ENCODE peak calls at places on chromosomes 4 and X, in ten cellular contexts. One of them, this sample, is unnamed.

GRCh38 chrX:19382500-19383145 is 38.9 kb downstream of the PDHA1 start:
- DNase-seq in ovary: no peak
- DNase-seq in AG10803: no peak
- DNase-seq in stimulated activated CD8-positive, alpha-beta memory T cell treated with anti-CD3 and anti-CD28 coated beads, Interleukin-12 subunit alpha, Interleukin-12 subunit beta, amount 100 ng/mL, for 4 hours: no peak
- DNase-seq in fibroblast of lung: peak
- DNase-seq in AG08395: peak
- DNase-seq in GM13976: peak
- DNase-seq in fibroblast of pulmonary artery: peak
- DNase-seq in CD8-positive, alpha-beta memory T cell: peak
- DNase-seq in stimulated activated naive CD8-positive, alpha-beta T cell treated with anti-CD3 and anti-CD28 coated beads, Interleukin-15, Interleukin-2, amounts not matched to agents 100 U/mL and 50 U/mL, for 24 hours: peak
- DNase-seq in this sample: no peak

GRCh38 chrX:79325263-79325958 is 41.7 kb downstream of the ITM2A start:
- DNase-seq in ovary: no peak
- DNase-seq in AG10803: no peak
- DNase-seq in stimulated activated CD8-positive, alpha-beta memory T cell treated with anti-CD3 and anti-CD28 coated beads, Interleukin-12 subunit alpha, Interleukin-12 subunit beta, amount 100 ng/mL, for 4 hours: no peak
- DNase-seq in fibroblast of lung: no peak
- DNase-seq in AG08395: no peak
- DNase-seq in GM13976: no peak
- DNase-seq in fibroblast of pulmonary artery: no peak
- DNase-seq in CD8-positive, alpha-beta memory T cell: peak
- DNase-seq in stimulated activated naive CD8-positive, alpha-beta T cell treated with anti-CD3 and anti-CD28 coated beads, Interleukin-15, Interleukin-2, amounts not matched to agents 100 U/mL and 50 U/mL, for 24 hours: no peak
- DNase-seq in this sample: no peak

GRCh38 chr4:22587253-22587652 is 71.4 kb upstream of the ADGRA3 start:
- DNase-seq in ovary: no peak
- DNase-seq in AG10803: no peak
- DNase-seq in stimulated activated CD8-positive, alpha-beta memory T cell treated with anti-CD3 and anti-CD28 coated beads, Interleukin-12 subunit alpha, Interleukin-12 subunit beta, amount 100 ng/mL, for 4 hours: no peak
- DNase-seq in fibroblast of lung: no peak
- DNase-seq in AG08395: no peak
- DNase-seq in GM13976: no peak
- DNase-seq in fibroblast of pulmonary artery: no peak
- DNase-seq in CD8-positive, alpha-beta memory T cell: no peak
- DNase-seq in stimulated activated naive CD8-positive, alpha-beta T cell treated with anti-CD3 and anti-CD28 coated beads, Interleukin-15, Interleukin-2, amounts not matched to agents 100 U/mL and 50 U/mL, for 24 hours: no peak
- DNase-seq in this sample: no peak

GRCh38 chrX:49977319-49978090 is 55.1 kb downstream of the CLCN5 start:
- DNase-seq in ovary: no peak
- DNase-seq in AG10803: no peak
- DNase-seq in stimulated activated CD8-positive, alpha-beta memory T cell treated with anti-CD3 and anti-CD28 coated beads, Interleukin-12 subunit alpha, Interleukin-12 subunit beta, amount 100 ng/mL, for 4 hours: no peak
- DNase-seq in fibroblast of lung: no peak
- DNase-seq in AG08395: no peak
- DNase-seq in GM13976: no peak
- DNase-seq in fibroblast of pulmonary artery: no peak
- DNase-seq in CD8-positive, alpha-beta memory T cell: no peak
- DNase-seq in stimulated activated naive CD8-positive, alpha-beta T cell treated with anti-CD3 and anti-CD28 coated beads, Interleukin-15, Interleukin-2, amounts not matched to agents 100 U/mL and 50 U/mL, for 24 hours: no peak
- DNase-seq in this sample: no peak

GRCh38 chr4:71294301-71294700 is 44.5 kb upstream of the SLC4A4 start:
- DNase-seq in ovary: no peak
- DNase-seq in AG10803: peak
- DNase-seq in stimulated activated CD8-positive, alpha-beta memory T cell treated with anti-CD3 and anti-CD28 coated beads, Interleukin-12 subunit alpha, Interleukin-12 subunit beta, amount 100 ng/mL, for 4 hours: no peak
- DNase-seq in fibroblast of lung: peak
- DNase-seq in AG08395: no peak
- DNase-seq in GM13976: no peak
- DNase-seq in fibroblast of pulmonary artery: no peak
- DNase-seq in CD8-positive, alpha-beta memory T cell: no peak
- DNase-seq in stimulated activated naive CD8-positive, alpha-beta T cell treated with anti-CD3 and anti-CD28 coated beads, Interleukin-15, Interleukin-2, amounts not matched to agents 100 U/mL and 50 U/mL, for 24 hours: no peak
- DNase-seq in this sample: no peak

GRCh38 chr4:26804876-26805275 is 55.8 kb upstream of the STIM2 start:
- DNase-seq in ovary: no peak
- DNase-seq in AG10803: no peak
- DNase-seq in stimulated activated CD8-positive, alpha-beta memory T cell treated with anti-CD3 and anti-CD28 coated beads, Interleukin-12 subunit alpha, Interleukin-12 subunit beta, amount 100 ng/mL, for 4 hours: no peak
- DNase-seq in fibroblast of lung: no peak
- DNase-seq in AG08395: no peak
- DNase-seq in GM13976: no peak
- DNase-seq in fibroblast of pulmonary artery: no peak
- DNase-seq in CD8-positive, alpha-beta memory T cell: no peak
- DNase-seq in stimulated activated naive CD8-positive, alpha-beta T cell treated with anti-CD3 and anti-CD28 coated beads, Interleukin-15, Interleukin-2, amounts not matched to agents 100 U/mL and 50 U/mL, for 24 hours: no peak
- DNase-seq in this sample: no peak

GRCh38 chrX:7926914-7927258 is 327 bp downstream of the PNPLA4 start:
- DNase-seq in ovary: no peak
- DNase-seq in AG10803: no peak
- DNase-seq in stimulated activated CD8-positive, alpha-beta memory T cell treated with anti-CD3 and anti-CD28 coated beads, Interleukin-12 subunit alpha, Interleukin-12 subunit beta, amount 100 ng/mL, for 4 hours: no peak
- DNase-seq in fibroblast of lung: no peak
- DNase-seq in AG08395: no peak
- DNase-seq in GM13976: no peak
- DNase-seq in fibroblast of pulmonary artery: no peak
- DNase-seq in CD8-positive, alpha-beta memory T cell: no peak
- DNase-seq in stimulated activated naive CD8-positive, alpha-beta T cell treated with anti-CD3 and anti-CD28 coated beads, Interleukin-15, Interleukin-2, amounts not matched to agents 100 U/mL and 50 U/mL, for 24 hours: no peak
- DNase-seq in this sample: no peak

GRCh38 chr4:22094217-22094616 is 145.6 kb upstream of the KCNIP4 start:
- DNase-seq in ovary: no peak
- DNase-seq in AG10803: no peak
- DNase-seq in stimulated activated CD8-positive, alpha-beta memory T cell treated with anti-CD3 and anti-CD28 coated beads, Interleukin-12 subunit alpha, Interleukin-12 subunit beta, amount 100 ng/mL, for 4 hours: no peak
- DNase-seq in fibroblast of lung: no peak
- DNase-seq in AG08395: no peak
- DNase-seq in GM13976: no peak
- DNase-seq in fibroblast of pulmonary artery: no peak
- DNase-seq in CD8-positive, alpha-beta memory T cell: no peak
- DNase-seq in stimulated activated naive CD8-positive, alpha-beta T cell treated with anti-CD3 and anti-CD28 coated beads, Interleukin-15, Interleukin-2, amounts not matched to agents 100 U/mL and 50 U/mL, for 24 hours: no peak
- DNase-seq in this sample: no peak

GRCh38 chrX:427812-428725 is 41.4 kb upstream of the PPP2R3B start:
- DNase-seq in ovary: no peak
- DNase-seq in AG10803: peak
- DNase-seq in stimulated activated CD8-positive, alpha-beta memory T cell treated with anti-CD3 and anti-CD28 coated beads, Interleukin-12 subunit alpha, Interleukin-12 subunit beta, amount 100 ng/mL, for 4 hours: no peak
- DNase-seq in fibroblast of lung: peak
- DNase-seq in AG08395: no peak
- DNase-seq in GM13976: no peak
- DNase-seq in fibroblast of pulmonary artery: peak
- DNase-seq in CD8-positive, alpha-beta memory T cell: no peak
- DNase-seq in stimulated activated naive CD8-positive, alpha-beta T cell treated with anti-CD3 and anti-CD28 coated beads, Interleukin-15, Interleukin-2, amounts not matched to agents 100 U/mL and 50 U/mL, for 24 hours: peak
- DNase-seq in this sample: no peak

GRCh38 chr4:108850407-108850709 is 87.5 kb upstream of the ETNPPL start:
- DNase-seq in ovary: no peak
- DNase-seq in AG10803: no peak
- DNase-seq in stimulated activated CD8-positive, alpha-beta memory T cell treated with anti-CD3 and anti-CD28 coated beads, Interleukin-12 subunit alpha, Interleukin-12 subunit beta, amount 100 ng/mL, for 4 hours: no peak
- DNase-seq in fibroblast of lung: no peak
- DNase-seq in AG08395: no peak
- DNase-seq in GM13976: no peak
- DNase-seq in fibroblast of pulmonary artery: no peak
- DNase-seq in CD8-positive, alpha-beta memory T cell: no peak
- DNase-seq in stimulated activated naive CD8-positive, alpha-beta T cell treated with anti-CD3 and anti-CD28 coated beads, Interleukin-15, Interleukin-2, amounts not matched to agents 100 U/mL and 50 U/mL, for 24 hours: no peak
- DNase-seq in this sample: no peak

GRCh38 chrX:107050195-107050709 is 50.2 kb upstream of the MORC4 start:
- DNase-seq in ovary: no peak
- DNase-seq in AG10803: no peak
- DNase-seq in stimulated activated CD8-positive, alpha-beta memory T cell treated with anti-CD3 and anti-CD28 coated beads, Interleukin-12 subunit alpha, Interleukin-12 subunit beta, amount 100 ng/mL, for 4 hours: no peak
- DNase-seq in fibroblast of lung: no peak
- DNase-seq in AG08395: no peak
- DNase-seq in GM13976: no peak
- DNase-seq in fibroblast of pulmonary artery: no peak
- DNase-seq in CD8-positive, alpha-beta memory T cell: no peak
- DNase-seq in stimulated activated naive CD8-positive, alpha-beta T cell treated with anti-CD3 and anti-CD28 coated beads, Interleukin-15, Interleukin-2, amounts not matched to agents 100 U/mL and 50 U/mL, for 24 hours: no peak
- DNase-seq in this sample: no peak